ENCODE peak calls at places on chromosomes 2 and 18, in five cellular contexts. U is activated gamma-delta T cell treated with Interleukin-2 at 50 U/mL for 16 hours, L is Ammon's horn, M is heart right ventricle, J is NAMALWA. Y is an unnamed sample.
A peak's percentile ranks its signal among the peaks of the same experiment; 100 is the strongest.

GRCh38 chr2:119485336-119486110 is 38.8 kb downstream of the SCTR start:
- DNase-seq in U (no peak), L (no peak), M (peak; percentile 72), J (no peak), Y (no peak)

GRCh38 chr2:64498438-64498837 is 25.7 kb upstream of the AFTPH start:
- DNase-seq in U (no peak), L (no peak), M (no peak), J (no peak), Y (no peak)

GRCh38 chr2:76415821-76416220 is 705.1 kb upstream of the GCFC2 start:
- DNase-seq in U (no peak), L (no peak), M (no peak), J (peak; percentile 68), Y (no peak)

GRCh38 chr18:13614701-13615288 is 111.6 kb downstream of the FAM210A start:
- DNase-seq in U (peak; percentile 38), L (peak; percentile 35), M (no peak), J (peak; percentile 51), Y (no peak)

GRCh38 chr2:152627010-152627957 is 90.0 kb downstream of the PRPF40A start:
- DNase-seq in U (no peak), L (peak; percentile 58), M (no peak), J (peak; percentile 41), Y (peak; percentile 66)

GRCh38 chr2:109213646-109214417 is 84.8 kb downstream of the SH3RF3 start:
- DNase-seq in U (peak; percentile 53), L (no peak), M (no peak), J (peak; percentile 3), Y (no peak)

GRCh38 chr2:240297553-240298315 is 137.7 kb upstream of the GPC1 start:
- DNase-seq in U (no peak), L (no peak), M (no peak), J (no peak), Y (no peak)

GRCh38 chr2:197179744-197180498 is 130.7 kb downstream of the ANKRD44 start:
- DNase-seq in U (no peak), L (no peak), M (peak; percentile 34), J (no peak), Y (no peak)

GRCh38 chr2:25740810-25741381 is 67.5 kb upstream of the DTNB start:
- DNase-seq in U (no peak), L (no peak), M (no peak), J (no peak), Y (no peak)

GRCh38 chr2:11615209-11615608 is 54.8 kb downstream of the NTSR2 start:
- DNase-seq in U (no peak), L (no peak), M (no peak), J (no peak), Y (no peak)